ENCODE peak calls at places on chromosome 20, in nine cellular contexts. One of them, this sample, is unnamed.

GRCh38 chr20:24572862-24573261 is 103.4 kb downstream of the SYNDIG1 start:
- DNase-seq in GM23338: no peak
- DNase-seq in DMS153: no peak
- DNase-seq in activated T-cell treated with anti-CD3 and anti-CD28 coated beads for 1 hour: no peak
- DNase-seq in sciatic nerve: no peak
- DNase-seq in HFF-Myc: no peak
- DNase-seq in NCI-H2171: no peak
- DNase-seq in HFFc6: no peak
- DNase-seq in naive thymus-derived CD8-positive, alpha-beta T cell: no peak
- DNase-seq in this sample: no peak

GRCh38 chr20:51023617-51024155 is 779 bp upstream of the KCNG1 start:
- DNase-seq in DMS153: no peak
- DNase-seq in sciatic nerve: no peak
- DNase-seq in HFFc6: no peak
- DNase-seq in HFF-Myc: no peak
- DNase-seq in GM23338: peak; percentile 36
- DNase-seq in naive thymus-derived CD8-positive, alpha-beta T cell: no peak
- DNase-seq in activated T-cell treated with anti-CD3 and anti-CD28 coated beads for 1 hour: no peak
- DNase-seq in NCI-H2171: no peak
- DNase-seq in this sample: no peak

GRCh38 chr20:47851774-47852173 is 66.5 kb upstream of the SULF2 start:
- DNase-seq in naive thymus-derived CD8-positive, alpha-beta T cell: no peak
- DNase-seq in sciatic nerve: no peak
- DNase-seq in GM23338: no peak
- DNase-seq in NCI-H2171: no peak
- DNase-seq in HFF-Myc: no peak
- DNase-seq in activated T-cell treated with anti-CD3 and anti-CD28 coated beads for 1 hour: no peak
- DNase-seq in HFFc6: no peak
- DNase-seq in DMS153: no peak
- DNase-seq in this sample: no peak

GRCh38 chr20:32742322-32743236 is 688 bp downstream of the COMMD7 start:
- DNase-seq in DMS153: no peak
- DNase-seq in HFF-Myc: no peak
- DNase-seq in HFFc6: no peak
- DNase-seq in NCI-H2171: no peak
- DNase-seq in GM23338: peak; percentile 35
- DNase-seq in naive thymus-derived CD8-positive, alpha-beta T cell: peak; percentile 29
- DNase-seq in activated T-cell treated with anti-CD3 and anti-CD28 coated beads for 1 hour: no peak
- DNase-seq in sciatic nerve: no peak
- DNase-seq in this sample: peak; percentile 21

GRCh38 chr20:3121271-3121911 is 36.9 kb upstream of the AVP start:
- DNase-seq in HFF-Myc: no peak
- DNase-seq in naive thymus-derived CD8-positive, alpha-beta T cell: peak; percentile 65
- DNase-seq in activated T-cell treated with anti-CD3 and anti-CD28 coated beads for 1 hour: peak; percentile 9
- DNase-seq in HFFc6: no peak
- DNase-seq in GM23338: no peak
- DNase-seq in sciatic nerve: no peak
- DNase-seq in NCI-H2171: no peak
- DNase-seq in DMS153: no peak
- DNase-seq in this sample: no peak

GRCh38 chr20:53804920-53805894 is 211.6 kb upstream of the ZNF217 start:
- DNase-seq in DMS153: no peak
- DNase-seq in sciatic nerve: no peak
- DNase-seq in HFFc6: no peak
- DNase-seq in GM23338: no peak
- DNase-seq in HFF-Myc: no peak
- DNase-seq in activated T-cell treated with anti-CD3 and anti-CD28 coated beads for 1 hour: no peak
- DNase-seq in NCI-H2171: no peak
- DNase-seq in naive thymus-derived CD8-positive, alpha-beta T cell: no peak
- DNase-seq in this sample: no peak

GRCh38 chr20:60060006-60060557 is 101.9 kb downstream of the CDH26 start:
- DNase-seq in DMS153: no peak
- DNase-seq in GM23338: no peak
- DNase-seq in sciatic nerve: no peak
- DNase-seq in NCI-H2171: no peak
- DNase-seq in naive thymus-derived CD8-positive, alpha-beta T cell: no peak
- DNase-seq in activated T-cell treated with anti-CD3 and anti-CD28 coated beads for 1 hour: no peak
- DNase-seq in HFF-Myc: no peak
- DNase-seq in HFFc6: no peak
- DNase-seq in this sample: no peak

GRCh38 chr20:57087102-57087501 is 179.3 kb downstream of the BMP7 start:
- DNase-seq in sciatic nerve: no peak
- DNase-seq in GM23338: no peak
- DNase-seq in NCI-H2171: no peak
- DNase-seq in naive thymus-derived CD8-positive, alpha-beta T cell: no peak
- DNase-seq in activated T-cell treated with anti-CD3 and anti-CD28 coated beads for 1 hour: no peak
- DNase-seq in HFF-Myc: no peak
- DNase-seq in DMS153: peak; percentile 13
- DNase-seq in HFFc6: no peak
- DNase-seq in this sample: no peak

GRCh38 chr20:49990310-49990720 is 7.5 kb downstream of the SNAI1 start:
- DNase-seq in HFFc6: no peak
- DNase-seq in naive thymus-derived CD8-positive, alpha-beta T cell: no peak
- DNase-seq in NCI-H2171: no peak
- DNase-seq in DMS153: peak; percentile 52
- DNase-seq in HFF-Myc: no peak
- DNase-seq in sciatic nerve: no peak
- DNase-seq in GM23338: peak; percentile 50
- DNase-seq in activated T-cell treated with anti-CD3 and anti-CD28 coated beads for 1 hour: no peak
- DNase-seq in this sample: no peak

GRCh38 chr20:31602779-31603441 is 2.2 kb upstream of the ID1 start:
- DNase-seq in activated T-cell treated with anti-CD3 and anti-CD28 coated beads for 1 hour: no peak
- DNase-seq in HFFc6: peak; percentile 79
- DNase-seq in naive thymus-derived CD8-positive, alpha-beta T cell: no peak
- DNase-seq in NCI-H2171: no peak
- DNase-seq in HFF-Myc: no peak
- DNase-seq in GM23338: no peak
- DNase-seq in sciatic nerve: no peak
- DNase-seq in DMS153: no peak
- DNase-seq in this sample: peak; percentile 85

GRCh38 chr20:2693286-2693995 is 861 bp downstream of the EBF4 start:
- DNase-seq in HFFc6: no peak
- DNase-seq in NCI-H2171: peak; percentile 71
- DNase-seq in naive thymus-derived CD8-positive, alpha-beta T cell: peak; percentile 47
- DNase-seq in DMS153: no peak
- DNase-seq in GM23338: peak; percentile 63
- DNase-seq in sciatic nerve: no peak
- DNase-seq in activated T-cell treated with anti-CD3 and anti-CD28 coated beads for 1 hour: peak; percentile 29
- DNase-seq in HFF-Myc: no peak
- DNase-seq in this sample: peak; percentile 86

This sample was measured in GM13977.